ENCODE peak calls at places on chromosomes 4 and X, in six cellular contexts. O, Y, S, E, K and F are unnamed samples.
A peak's percentile ranks its signal among the peaks of the same experiment; 100 is the strongest.

GRCh38 chr4:54063224-54063623 is 1.2 kb downstream of the CHIC2 start:
- DNase-seq in S (no peak), Y (peak; percentile 18), O (no peak), K (no peak), E (peak; percentile 76), F (no peak)

GRCh38 chr4:155787113-155787710 is 28.4 kb downstream of the GUCY1B1 start:
- DNase-seq in K (peak; percentile 44), S (no peak), E (peak; percentile 82), O (peak; percentile 18), Y (peak; percentile 11), F (no peak)

GRCh38 chr4:86302242-86302641 is 57.6 kb downstream of the MAPK10 start:
- DNase-seq in S (peak; percentile 22), E (no peak), Y (no peak), K (no peak), O (no peak), F (peak; percentile 39)

GRCh38 chr4:136687118-136687517 is 845.2 kb downstream of the PCDH18 start:
- DNase-seq in K (no peak), Y (no peak), O (no peak), S (no peak), E (no peak), F (no peak)

GRCh38 chrX:15598031-15598430 is 2.7 kb downstream of the ACE2 start:
- DNase-seq in Y (no peak), S (no peak), E (no peak), K (no peak), O (no peak), F (no peak)

GRCh38 chr4:61149278-61149677 is 50.8 kb upstream of the ADGRL3 start:
- DNase-seq in K (no peak), O (no peak), S (no peak), Y (no peak), E (peak; percentile 82), F (no peak)

GRCh38 chr4:121253961-121254360 is 89.8 kb upstream of the TNIP3 start:
- DNase-seq in S (no peak), E (no peak), K (no peak), O (no peak), Y (no peak), F (no peak)

GRCh38 chr4:75621715-75622114 is 8.6 kb downstream of the CDKL2 start:
- DNase-seq in E (no peak), Y (no peak), K (no peak), O (no peak), S (no peak), F (no peak)

GRCh38 chr4:182749768-182750167 is 167.4 kb downstream of the DCTD start:
- DNase-seq in K (no peak), O (no peak), E (no peak), S (no peak), Y (no peak), F (no peak)

GRCh38 chrX:153736871-153737441 is 12.3 kb downstream of the ABCD1 start:
- DNase-seq in S (no peak), Y (no peak), E (no peak), K (no peak), O (no peak), F (no peak)

GRCh38 chr4:69881173-69881773 is 21.3 kb upstream of the SULT1E1 start:
- DNase-seq in K (peak; percentile 22), Y (peak; percentile 42), E (peak; percentile 81), S (peak; percentile 28), O (peak; percentile 33), F (no peak)

GRCh38 chr4:26325191-26325590 is 4.4 kb downstream of the RBPJ start:
- DNase-seq in E (peak; percentile 52), K (peak; percentile 35), Y (peak; percentile 14), O (peak; percentile 57), S (no peak), F (no peak)

GRCh38 chr4:145044341-145044740 is 53.7 kb downstream of the ANAPC10 start:
- DNase-seq in K (no peak), E (peak; percentile 21), O (no peak), S (no peak), Y (no peak), F (no peak)

GRCh38 chr4:30537462-30537861 is 182.7 kb upstream of the PCDH7 start:
- DNase-seq in Y (no peak), S (no peak), K (peak; percentile 76), O (no peak), E (peak; percentile 71), F (no peak)

GRCh38 chrX:109886122-109886761 is 116.7 kb upstream of the TMEM164 start:
- DNase-seq in O (peak; percentile 35), E (peak; percentile 73), S (peak; percentile 24), Y (peak; percentile 13), K (peak; percentile 37), F (no peak)

GRCh38 chr4:39718366-39719323 is 20.7 kb downstream of the UBE2K start:
- DNase-seq in Y (no peak), O (no peak), S (no peak), E (no peak), K (no peak), F (no peak)

GRCh38 chr4:78768447-78769177 is 7.5 kb upstream of the BMP2K start:
- DNase-seq in S (no peak), K (no peak), Y (no peak), O (no peak), E (no peak), F (no peak)

GRCh38 chr4:107719211-107719926 is 665 bp downstream of the PAPSS1 start:
- DNase-seq in Y (no peak), E (peak; percentile 59), K (no peak), O (peak; percentile 55), S (no peak), F (peak; percentile 51)

GRCh38 chr4:75655562-75655961 is 17.6 kb downstream of the G3BP2 start:
- DNase-seq in E (no peak), Y (peak; percentile 80), O (peak; percentile 8), K (no peak), S (no peak), F (no peak)

GRCh38 chrX:29455702-29456101 is 759.7 kb upstream of the MAGEB2 start:
- DNase-seq in O (no peak), S (no peak), Y (no peak), K (no peak), E (no peak), F (no peak)

GRCh38 chrX:30653415-30654131 is at the start of gene GK:
- DNase-seq in S (no peak), O (peak; percentile 19), K (no peak), Y (no peak), E (peak; percentile 27), F (no peak)

GRCh38 chr4:87498446-87498900 is 30.7 kb downstream of the SPARCL1 start:
- DNase-seq in Y (no peak), E (peak; percentile 74), S (no peak), O (no peak), K (no peak), F (no peak)

GRCh38 chr4:47122592-47123291 is 91.4 kb downstream of the GABRB1 start:
- DNase-seq in Y (peak; percentile 17), O (peak; percentile 71), K (peak; percentile 36), E (peak; percentile 88), S (peak; percentile 39), F (no peak)

GRCh38 chr4:142282870-142283431 is 563.1 kb downstream of the INPP4B start:
- DNase-seq in K (no peak), S (no peak), O (peak; percentile 4), E (peak; percentile 66), Y (peak; percentile 34), F (no peak)

GRCh38 chr4:99723555-99724450 is 66.2 kb upstream of the C4orf54 start:
- DNase-seq in O (no peak), E (peak; percentile 72), S (peak; percentile 29), Y (no peak), K (peak; percentile 10), F (no peak)

GRCh38 chr4:102815981-102816380 is 11.4 kb downstream of the UBE2D3 start:
- DNase-seq in Y (no peak), E (peak; percentile 59), O (no peak), K (no peak), S (no peak), F (no peak)
- H3K4me1 ChIP-seq in Y (peaks cover 97% of the 10 kb centered on the region), E (peaks cover 81% of the 10 kb centered on the region), O (peaks cover 33% of the 10 kb centered on the region), K (peaks cover 41% of the 10 kb centered on the region), S (peaks cover 74% of the 10 kb centered on the region), F (peaks cover 23% of the 10 kb centered on the region)

DNA sequence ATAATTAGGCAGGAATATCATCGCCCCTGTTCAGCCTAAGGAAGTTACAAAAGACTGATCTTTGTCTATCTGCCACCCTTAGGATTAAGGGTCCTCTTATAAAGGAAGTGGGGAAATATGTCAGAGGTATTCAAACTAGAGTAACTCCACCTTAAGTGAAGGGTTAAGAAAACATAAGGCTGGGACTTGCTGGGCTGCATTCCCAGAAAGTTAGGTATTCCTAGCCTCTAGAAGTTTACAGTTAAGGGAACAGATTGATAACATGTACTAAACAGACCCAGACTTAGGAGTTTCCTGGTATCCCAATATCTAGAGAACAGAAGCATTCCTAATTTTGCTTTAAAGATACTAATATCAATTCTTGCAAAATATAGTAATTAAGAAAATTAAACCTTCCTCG is 6.0 kb downstream of the CXCL2 start:
- DNase-seq in Y (no peak), K (no peak), E (no peak), S (no peak), O (no peak), F (no peak)
- H3K4me1 ChIP-seq in Y (no peaks in the 10 kb centered on the region), K (peaks cover 4% of the 10 kb centered on the region), E (peaks cover 8% of the 10 kb centered on the region), S (no peaks in the 10 kb centered on the region), O (no peaks in the 10 kb centered on the region), F (no peaks in the 10 kb centered on the region)

GRCh38 chr4:153159728-153160221 is 44.5 kb upstream of the TRIM2 start:
- DNase-seq in O (no peak), K (no peak), Y (no peak), E (peak; percentile 64), S (no peak), F (no peak)
- H3K4me1 ChIP-seq in O (peaks cover 18% of the 10 kb centered on the region), K (peaks cover 22% of the 10 kb centered on the region), Y (no peaks in the 10 kb centered on the region), E (no peaks in the 10 kb centered on the region), S (peaks cover 3% of the 10 kb centered on the region), F (no peaks in the 10 kb centered on the region)

GRCh38 chrX:118498755-118499154 is 3.1 kb downstream of the DOCK11 start:
- DNase-seq in O (no peak), Y (no peak), K (no peak), S (no peak), E (no peak), F (no peak)

GRCh38 chrX:118498351-118498750 is 2.7 kb downstream of the DOCK11 start:
- DNase-seq in O (no peak), K (no peak), E (no peak), S (no peak), Y (no peak), F (no peak)

GRCh38 chrX:118496763-118497079 is 1.1 kb downstream of the DOCK11 start:
- DNase-seq in S (no peak), Y (no peak), E (peak; percentile 15), O (peak; percentile 9), K (no peak), F (no peak)

GRCh38 chrX:118497180-118497814 is 1.7 kb downstream of the DOCK11 start:
- DNase-seq in E (no peak), K (no peak), S (no peak), Y (peak; percentile 50), O (peak; percentile 35), F (no peak)

DNA sequence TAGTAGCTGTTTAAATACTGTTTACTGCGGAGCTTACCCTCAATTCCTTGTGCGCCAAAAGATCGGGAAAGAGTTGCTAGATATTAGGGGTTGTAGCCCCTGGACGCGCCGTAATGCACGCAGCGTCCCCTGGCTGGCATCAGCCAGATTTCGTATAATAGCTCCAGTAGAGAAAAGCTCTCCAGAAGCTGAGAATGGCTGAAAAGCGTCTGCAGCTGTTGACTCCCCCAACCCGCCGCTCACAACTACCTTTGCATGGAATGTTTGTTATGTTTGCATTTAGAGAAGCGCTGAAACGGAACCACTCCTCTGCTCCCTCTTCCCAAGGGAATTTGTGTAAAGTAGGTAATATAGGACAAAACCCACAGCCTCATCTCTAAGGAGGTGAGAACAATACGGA is 3.7 kb downstream of the DOCK11 start:
- DNase-seq in O (no peak), S (no peak), K (no peak), E (no peak), Y (no peak), F (no peak)
- H3K4me1 ChIP-seq in O (peaks cover 51% of the 10 kb centered on the region), S (peaks cover 5% of the 10 kb centered on the region), K (peaks cover 9% of the 10 kb centered on the region), E (peaks cover 11% of the 10 kb centered on the region), Y (peaks cover 62% of the 10 kb centered on the region), F (no peaks in the 10 kb centered on the region)